ENCODE peak calls at places on chromosomes 11 and 22, in seven cellular contexts. E is mammary epithelial cell, P is gastrocnemius medialis, Y is PC-9, C is K562, X is H1, Q is lower lobe of right lung. M is an unnamed sample. For H3K4me1, the result is how much of the 10 kb centered on the place peaks cover.

GRCh38 chr11:44257338-44258189 is 52.4 kb downstream of the ALX4 start:
- DNase-seq in E (no peak), P (no peak), Y (no peak), C (no peak), X (peak), Q (no peak), M (no peak)

GRCh38 chr22:22720201-22720723 is 75.8 kb downstream of the GGTLC2 start:
- DNase-seq in E (no peak), P (no peak), Y (no peak), C (peak), X (peak), Q (no peak), M (no peak)

GRCh38 chr11:27020736-27021135 is 19.9 kb upstream of the BBOX1 start:
- DNase-seq in E (no peak), P (no peak), Y (no peak), C (no peak), X (no peak), Q (no peak), M (no peak)

GRCh38 chr11:31788066-31788465 is 23.1 kb downstream of the PAX6 start:
- DNase-seq in E (no peak), P (no peak), Y (no peak), C (no peak), X (no peak), Q (no peak), M (no peak)

GRCh38 chr11:122192634-122193245 is 76.7 kb upstream of the BLID start:
- DNase-seq in E (peak), P (no peak), Y (no peak), C (no peak), X (no peak), Q (no peak), M (no peak)

GRCh38 chr11:15289718-15290117 is 175.0 kb downstream of the INSC start:
- DNase-seq in E (no peak), P (no peak), Y (no peak), C (no peak), X (no peak), Q (no peak), M (no peak)

GRCh38 chr11:119759324-119759723 is 30.3 kb upstream of the NECTIN1 start:
- DNase-seq in E (peak), P (no peak), Y (peak), C (peak), X (no peak), Q (no peak), M (no peak)

GRCh38 chr11:9717040-9717357 is 53.1 kb downstream of the SWAP70 start:
- DNase-seq in E (no peak), P (no peak), Y (no peak), C (no peak), X (no peak), Q (no peak), M (no peak)

GRCh38 chr11:130573767-130574166 is 125.3 kb downstream of the ADAMTS15 start:
- DNase-seq in E (peak), P (no peak), Y (no peak), C (no peak), X (no peak), Q (no peak), M (no peak)

GRCh38 chr11:65651589-65652510 is 10.9 kb downstream of the RELA start:
- DNase-seq in E (peak), P (no peak), Y (peak), C (peak), X (no peak), Q (peak), M (peak)

GRCh38 chr11:12242926-12243325 is 132.5 kb downstream of the MICAL2 start:
- DNase-seq in E (no peak), P (no peak), Y (no peak), C (no peak), X (no peak), Q (no peak), M (no peak)
- H3K4me1 ChIP-seq in E (under half), P (under half), Y (under half), C (under half), X (under half), Q (under half), M (half or more)

DNA sequence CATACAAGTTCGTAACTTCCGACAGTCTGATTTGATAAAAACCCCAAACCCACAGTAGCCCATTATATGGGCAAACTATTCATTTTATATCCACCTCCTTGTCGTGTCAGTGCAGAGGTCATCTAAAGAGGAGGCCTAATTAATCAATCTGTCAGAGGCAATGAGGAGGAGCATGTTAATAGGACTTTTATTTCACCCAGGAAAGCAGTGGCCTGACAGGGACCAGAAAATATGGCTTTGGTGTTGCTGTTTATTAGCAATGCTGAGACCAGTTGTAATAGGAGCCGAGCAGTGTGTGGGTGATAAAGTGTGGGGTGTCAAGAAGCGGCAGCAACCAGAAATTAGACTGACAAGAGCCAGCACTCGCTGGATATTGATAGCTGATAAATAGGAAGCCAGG is 124.3 kb downstream of the ARL14EP start:
- DNase-seq in E (no peak), P (no peak), Y (no peak), C (no peak), X (no peak), Q (no peak), M (no peak)
- H3K4me1 ChIP-seq in E (under half), P (under half), Y (under half), C (under half), X (under half), Q (under half), M (under half)

GRCh38 chr22:40194656-40195055 is 16.9 kb downstream of the TNRC6B start:
- DNase-seq in E (no peak), P (no peak), Y (no peak), C (no peak), X (no peak), Q (no peak), M (no peak)
- H3K4me1 ChIP-seq in E (under half), P (half or more), Y (under half), C (under half), X (under half), Q (half or more), M (under half)

DNA sequence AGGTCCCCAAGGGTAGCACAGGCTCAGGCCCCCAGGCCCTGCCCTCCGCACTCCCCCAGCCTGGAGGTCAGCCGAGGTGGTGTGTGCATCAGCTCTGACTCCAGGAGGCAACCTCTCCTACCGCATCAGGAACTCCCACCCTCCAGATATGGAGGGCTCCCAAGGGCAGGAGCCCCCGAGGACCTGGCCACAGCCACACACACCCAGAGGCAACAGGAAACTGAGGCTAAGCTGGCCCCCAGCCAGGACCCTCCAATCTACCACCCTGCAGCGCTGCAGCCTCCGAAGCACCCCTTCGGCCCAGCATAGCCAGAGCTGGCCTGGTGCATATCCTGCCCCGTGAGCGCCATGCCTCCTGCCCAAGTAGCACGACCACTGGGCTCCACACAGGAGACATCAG is 104.0 kb downstream of the MED15 start:
- DNase-seq in E (no peak), P (no peak), Y (no peak), C (no peak), X (no peak), Q (peak), M (no peak)
- H3K4me1 ChIP-seq in E (under half), P (under half), Y (under half), C (under half), X (under half), Q (under half), M (under half)

GRCh38 chr22:44640618-44641155 is 61.3 kb upstream of the PRR5 start:
- DNase-seq in E (no peak), P (no peak), Y (no peak), C (no peak), X (no peak), Q (peak), M (no peak)
- H3K4me1 ChIP-seq in E (under half), P (under half), Y (under half), C (under half), X (under half), Q (under half), M (under half)

GRCh38 chr11:861105-861479 is 18.4 kb downstream of the TSPAN4 start:
- DNase-seq in E (no peak), P (no peak), Y (no peak), C (no peak), X (no peak), Q (no peak), M (no peak)
- H3K4me1 ChIP-seq in E (under half), P (under half), Y (under half), C (under half), X (under half), Q (under half), M (under half)

GRCh38 chr22:43160497-43161126 is 9.3 kb downstream of the TSPO start:
- DNase-seq in E (no peak), P (no peak), Y (no peak), C (no peak), X (no peak), Q (no peak), M (no peak)
- H3K4me1 ChIP-seq in E (under half), P (under half), Y (under half), C (under half), X (under half), Q (under half), M (under half)

M was measured in sigmoid colon.